ENCODE peak calls at places on chromosome 3, in seven cellular contexts. One of them, this sample, is unnamed.

GRCh38 chr3:4866841-4867240 is 112.4 kb upstream of the BHLHE40 start:
- DNase-seq in retinal pigment epithelial cell: peak; percentile 61
- DNase-seq in A549: peak; percentile 63
- DNase-seq in CD8-positive, alpha-beta T cell: no peak
- DNase-seq in epithelial cell of esophagus: peak; percentile 33
- DNase-seq in lower lobe of right lung: no peak
- DNase-seq in breast epithelium: no peak
- DNase-seq in this sample: no peak

GRCh38 chr3:170476291-170476690 is 57.6 kb downstream of the CLDN11 start:
- DNase-seq in retinal pigment epithelial cell: no peak
- DNase-seq in breast epithelium: no peak
- DNase-seq in lower lobe of right lung: no peak
- DNase-seq in A549: no peak
- DNase-seq in CD8-positive, alpha-beta T cell: no peak
- DNase-seq in epithelial cell of esophagus: peak; percentile 11
- DNase-seq in this sample: no peak

GRCh38 chr3:149452036-149452435 is 22.5 kb upstream of the TM4SF4 start:
- DNase-seq in A549: no peak
- DNase-seq in retinal pigment epithelial cell: no peak
- DNase-seq in lower lobe of right lung: no peak
- DNase-seq in breast epithelium: no peak
- DNase-seq in CD8-positive, alpha-beta T cell: no peak
- DNase-seq in epithelial cell of esophagus: no peak
- DNase-seq in this sample: no peak

GRCh38 chr3:157549498-157549897 is 46.3 kb upstream of the VEPH1 start:
- DNase-seq in CD8-positive, alpha-beta T cell: no peak
- DNase-seq in retinal pigment epithelial cell: no peak
- DNase-seq in epithelial cell of esophagus: no peak
- DNase-seq in A549: no peak
- DNase-seq in breast epithelium: no peak
- DNase-seq in lower lobe of right lung: no peak
- DNase-seq in this sample: no peak

GRCh38 chr3:188978772-188979171 is 193.0 kb upstream of the TPRG1 start:
- DNase-seq in epithelial cell of esophagus: peak; percentile 55
- DNase-seq in retinal pigment epithelial cell: no peak
- DNase-seq in CD8-positive, alpha-beta T cell: no peak
- DNase-seq in A549: peak; percentile 51
- DNase-seq in breast epithelium: no peak
- DNase-seq in lower lobe of right lung: no peak
- DNase-seq in this sample: peak; percentile 55

GRCh38 chr3:19155375-19155774 is 7.1 kb downstream of the KCNH8 start:
- DNase-seq in retinal pigment epithelial cell: no peak
- DNase-seq in breast epithelium: no peak
- DNase-seq in A549: no peak
- DNase-seq in epithelial cell of esophagus: no peak
- DNase-seq in lower lobe of right lung: no peak
- DNase-seq in CD8-positive, alpha-beta T cell: no peak
- DNase-seq in this sample: no peak

GRCh38 chr3:183226333-183226732 is 26.7 kb upstream of the B3GNT5 start:
- DNase-seq in retinal pigment epithelial cell: no peak
- DNase-seq in breast epithelium: no peak
- DNase-seq in CD8-positive, alpha-beta T cell: no peak
- DNase-seq in epithelial cell of esophagus: no peak
- DNase-seq in A549: no peak
- DNase-seq in lower lobe of right lung: no peak
- DNase-seq in this sample: no peak

GRCh38 chr3:14412831-14413380 is 10.5 kb downstream of the SLC6A6 start:
- DNase-seq in epithelial cell of esophagus: no peak
- DNase-seq in A549: no peak
- DNase-seq in CD8-positive, alpha-beta T cell: no peak
- DNase-seq in breast epithelium: no peak
- DNase-seq in retinal pigment epithelial cell: no peak
- DNase-seq in lower lobe of right lung: no peak
- DNase-seq in this sample: no peak

GRCh38 chr3:53030864-53031445 is 14.9 kb downstream of the SFMBT1 start:
- DNase-seq in breast epithelium: no peak
- DNase-seq in lower lobe of right lung: no peak
- DNase-seq in CD8-positive, alpha-beta T cell: peak; percentile 49
- DNase-seq in retinal pigment epithelial cell: no peak
- DNase-seq in epithelial cell of esophagus: peak; percentile 45
- DNase-seq in A549: no peak
- DNase-seq in this sample: no peak

GRCh38 chr3:167872941-167873340 is 137.4 kb downstream of the SERPINI1 start:
- DNase-seq in breast epithelium: no peak
- DNase-seq in lower lobe of right lung: no peak
- DNase-seq in A549: no peak
- DNase-seq in CD8-positive, alpha-beta T cell: no peak
- DNase-seq in epithelial cell of esophagus: no peak
- DNase-seq in retinal pigment epithelial cell: no peak
- DNase-seq in this sample: no peak

GRCh38 chr3:187802928-187803259 is 57.6 kb upstream of the BCL6 start:
- DNase-seq in epithelial cell of esophagus: no peak
- DNase-seq in retinal pigment epithelial cell: no peak
- DNase-seq in A549: no peak
- DNase-seq in breast epithelium: no peak
- DNase-seq in lower lobe of right lung: no peak
- DNase-seq in CD8-positive, alpha-beta T cell: no peak
- DNase-seq in this sample: no peak

GRCh38 chr3:64551697-64552096 is 136.1 kb downstream of the ADAMTS9 start:
- DNase-seq in epithelial cell of esophagus: no peak
- DNase-seq in retinal pigment epithelial cell: no peak
- DNase-seq in CD8-positive, alpha-beta T cell: no peak
- DNase-seq in breast epithelium: no peak
- DNase-seq in A549: peak; percentile 17
- DNase-seq in lower lobe of right lung: no peak
- DNase-seq in this sample: no peak

GRCh38 chr3:11567516-11568467 is 75.9 kb downstream of the VGLL4 start:
- DNase-seq in CD8-positive, alpha-beta T cell: no peak
- DNase-seq in retinal pigment epithelial cell: peak; percentile 81
- DNase-seq in epithelial cell of esophagus: peak; percentile 91
- DNase-seq in lower lobe of right lung: no peak
- DNase-seq in A549: peak; percentile 56
- DNase-seq in breast epithelium: no peak
- DNase-seq in this sample: peak; percentile 79

GRCh38 chr3:24965706-24966105 is 462.4 kb upstream of the RARB start:
- DNase-seq in retinal pigment epithelial cell: no peak
- DNase-seq in breast epithelium: no peak
- DNase-seq in epithelial cell of esophagus: no peak
- DNase-seq in CD8-positive, alpha-beta T cell: no peak
- DNase-seq in A549: no peak
- DNase-seq in lower lobe of right lung: no peak
- DNase-seq in this sample: no peak

GRCh38 chr3:100210777-100211145 is 50.0 kb upstream of the TBC1D23 start:
- DNase-seq in A549: no peak
- DNase-seq in breast epithelium: no peak
- DNase-seq in lower lobe of right lung: no peak
- DNase-seq in retinal pigment epithelial cell: no peak
- DNase-seq in CD8-positive, alpha-beta T cell: no peak
- DNase-seq in epithelial cell of esophagus: no peak
- DNase-seq in this sample: peak; percentile 23

GRCh38 chr3:163476179-163476578 is 1602.1 kb downstream of the SI start:
- DNase-seq in epithelial cell of esophagus: peak; percentile 16
- DNase-seq in retinal pigment epithelial cell: no peak
- DNase-seq in lower lobe of right lung: no peak
- DNase-seq in breast epithelium: no peak
- DNase-seq in A549: peak; percentile 7
- DNase-seq in CD8-positive, alpha-beta T cell: no peak
- DNase-seq in this sample: peak; percentile 19

GRCh38 chr3:126474498-126475410 is 937 bp downstream of the ZXDC start:
- DNase-seq in A549: peak; percentile 57
- DNase-seq in epithelial cell of esophagus: peak; percentile 39
- DNase-seq in CD8-positive, alpha-beta T cell: peak; percentile 24
- DNase-seq in retinal pigment epithelial cell: no peak
- DNase-seq in breast epithelium: no peak
- DNase-seq in lower lobe of right lung: peak; percentile 81
- DNase-seq in this sample: peak; percentile 34

GRCh38 chr3:170610321-170610884 is 24.5 kb upstream of the SLC7A14 start:
- DNase-seq in breast epithelium: no peak
- DNase-seq in epithelial cell of esophagus: peak; percentile 30
- DNase-seq in retinal pigment epithelial cell: no peak
- DNase-seq in lower lobe of right lung: no peak
- DNase-seq in A549: no peak
- DNase-seq in CD8-positive, alpha-beta T cell: no peak
- DNase-seq in this sample: no peak

DNA sequence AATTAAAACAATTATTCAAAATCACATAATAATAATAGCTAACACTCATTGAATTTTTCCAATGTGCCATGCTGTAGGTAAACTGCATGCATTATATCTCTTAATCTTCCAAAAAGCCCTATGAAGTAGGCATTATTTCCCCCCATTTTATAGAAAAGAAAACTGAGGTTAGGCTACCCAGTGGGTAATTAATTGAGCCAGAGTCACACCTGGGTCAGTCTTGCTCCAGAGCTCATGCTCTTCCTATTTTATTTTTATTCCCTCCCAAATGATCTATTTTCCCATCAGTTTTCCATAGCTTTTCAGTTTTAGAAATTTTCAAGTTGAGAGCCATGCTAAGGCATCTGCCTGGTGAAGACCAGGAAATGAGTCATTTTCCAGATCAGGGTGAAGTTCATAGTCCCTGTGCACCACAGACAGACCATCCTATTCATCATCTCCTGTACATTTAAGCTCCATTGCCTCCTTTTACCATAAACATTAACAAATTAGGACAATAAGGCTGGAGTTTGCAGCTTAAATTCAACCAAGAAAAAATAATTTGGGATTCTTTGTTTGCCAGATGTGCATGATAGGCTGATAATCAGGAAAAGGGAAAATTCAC is 417.3 kb downstream of the OTOL1 start:
- DNase-seq in A549: peak; percentile 36
- DNase-seq in lower lobe of right lung: no peak
- DNase-seq in retinal pigment epithelial cell: no peak
- DNase-seq in epithelial cell of esophagus: peak; percentile 41
- DNase-seq in breast epithelium: no peak
- DNase-seq in CD8-positive, alpha-beta T cell: no peak
- DNase-seq in this sample: peak; percentile 73
- H3K4me3 ChIP-seq in A549: no peak overlapping the region
- H3K4me3 ChIP-seq in lower lobe of right lung: no peak overlapping the region
- H3K4me3 ChIP-seq in retinal pigment epithelial cell: no peak overlapping the region
- H3K4me3 ChIP-seq in epithelial cell of esophagus: no peak overlapping the region
- H3K4me3 ChIP-seq in breast epithelium: no peak overlapping the region
- H3K4me3 ChIP-seq in CD8-positive, alpha-beta T cell: no peak overlapping the region
- H3K4me3 ChIP-seq in this sample: no peak overlapping the region

GRCh38 chr3:184562875-184563568 is 1.4 kb downstream of the EPHB3 start:
- DNase-seq in breast epithelium: no peak
- DNase-seq in lower lobe of right lung: no peak
- DNase-seq in CD8-positive, alpha-beta T cell: no peak
- DNase-seq in retinal pigment epithelial cell: no peak
- DNase-seq in epithelial cell of esophagus: no peak
- DNase-seq in A549: no peak
- DNase-seq in this sample: no peak
- H3K4me3 ChIP-seq in breast epithelium: peak overlapping the region; percentile 87
- H3K4me3 ChIP-seq in lower lobe of right lung: peak overlapping the region; percentile 66
- H3K4me3 ChIP-seq in CD8-positive, alpha-beta T cell: no peak overlapping the region
- H3K4me3 ChIP-seq in retinal pigment epithelial cell: no peak overlapping the region
- H3K4me3 ChIP-seq in epithelial cell of esophagus: peak overlapping the region; percentile 45
- H3K4me3 ChIP-seq in A549: no peak overlapping the region
- H3K4me3 ChIP-seq in this sample: no peak overlapping the region

DNA sequence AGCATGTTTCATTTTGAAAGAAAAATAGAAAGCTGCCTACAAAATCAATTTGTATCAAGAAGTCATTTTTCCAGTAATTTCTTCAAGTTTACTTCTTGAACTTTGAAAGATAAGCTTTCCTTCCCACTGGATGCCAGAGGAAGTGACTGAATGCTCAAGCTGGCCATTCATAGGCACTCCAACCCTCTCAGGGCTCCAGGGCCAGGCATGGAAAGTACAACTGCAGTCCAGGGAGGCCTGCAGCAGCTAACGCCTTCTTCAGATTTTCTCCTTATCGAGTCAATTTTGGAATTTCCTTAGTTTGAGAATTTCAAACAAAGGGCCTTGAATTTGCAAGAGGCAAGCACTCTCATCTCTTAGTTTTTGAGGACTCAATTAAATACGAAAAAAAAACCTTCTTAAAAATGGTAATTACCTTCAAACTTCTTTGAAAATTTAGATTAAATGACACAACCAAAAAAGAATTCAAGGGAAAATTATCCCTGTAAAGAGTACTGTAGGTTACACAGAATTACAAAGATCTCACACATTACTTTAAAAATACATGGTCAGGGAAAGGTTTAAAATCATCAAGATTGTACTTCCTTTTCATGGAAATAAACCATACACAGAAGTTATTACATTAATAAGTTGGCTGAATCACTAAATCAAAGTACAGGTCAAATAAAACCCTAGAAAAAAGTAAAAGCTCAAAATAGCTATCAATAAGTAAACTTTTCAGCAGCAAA is 2.5 kb downstream of the UBP1 start:
- DNase-seq in lower lobe of right lung: no peak
- DNase-seq in epithelial cell of esophagus: peak; percentile 55
- DNase-seq in CD8-positive, alpha-beta T cell: no peak
- DNase-seq in A549: peak; percentile 41
- DNase-seq in retinal pigment epithelial cell: peak; percentile 37
- DNase-seq in breast epithelium: no peak
- DNase-seq in this sample: peak; percentile 80
- H3K4me3 ChIP-seq in lower lobe of right lung: peak overlapping the region; percentile 91
- H3K4me3 ChIP-seq in epithelial cell of esophagus: peak overlapping the region; percentile 84
- H3K4me3 ChIP-seq in CD8-positive, alpha-beta T cell: peak overlapping the region; percentile 16
- H3K4me3 ChIP-seq in A549: peak overlapping the region; percentile 79
- H3K4me3 ChIP-seq in retinal pigment epithelial cell: peak overlapping the region; percentile 76
- H3K4me3 ChIP-seq in breast epithelium: peak overlapping the region; percentile 75
- H3K4me3 ChIP-seq in this sample: peak overlapping the region; percentile 94

GRCh38 chr3:71062037-71062919 is 521.2 kb downstream of the FOXP1 start:
- DNase-seq in lower lobe of right lung: no peak
- DNase-seq in A549: no peak
- DNase-seq in retinal pigment epithelial cell: no peak
- DNase-seq in breast epithelium: no peak
- DNase-seq in CD8-positive, alpha-beta T cell: no peak
- DNase-seq in epithelial cell of esophagus: peak; percentile 70
- DNase-seq in this sample: no peak
- H3K4me3 ChIP-seq in lower lobe of right lung: peak overlapping the region; percentile 65
- H3K4me3 ChIP-seq in A549: no peak overlapping the region
- H3K4me3 ChIP-seq in retinal pigment epithelial cell: peak overlapping the region; percentile 66
- H3K4me3 ChIP-seq in breast epithelium: peak overlapping the region; percentile 83
- H3K4me3 ChIP-seq in CD8-positive, alpha-beta T cell: peak overlapping the region; percentile 91
- H3K4me3 ChIP-seq in epithelial cell of esophagus: peak overlapping the region; percentile 4
- H3K4me3 ChIP-seq in this sample: peak overlapping the region; percentile 73

DNA sequence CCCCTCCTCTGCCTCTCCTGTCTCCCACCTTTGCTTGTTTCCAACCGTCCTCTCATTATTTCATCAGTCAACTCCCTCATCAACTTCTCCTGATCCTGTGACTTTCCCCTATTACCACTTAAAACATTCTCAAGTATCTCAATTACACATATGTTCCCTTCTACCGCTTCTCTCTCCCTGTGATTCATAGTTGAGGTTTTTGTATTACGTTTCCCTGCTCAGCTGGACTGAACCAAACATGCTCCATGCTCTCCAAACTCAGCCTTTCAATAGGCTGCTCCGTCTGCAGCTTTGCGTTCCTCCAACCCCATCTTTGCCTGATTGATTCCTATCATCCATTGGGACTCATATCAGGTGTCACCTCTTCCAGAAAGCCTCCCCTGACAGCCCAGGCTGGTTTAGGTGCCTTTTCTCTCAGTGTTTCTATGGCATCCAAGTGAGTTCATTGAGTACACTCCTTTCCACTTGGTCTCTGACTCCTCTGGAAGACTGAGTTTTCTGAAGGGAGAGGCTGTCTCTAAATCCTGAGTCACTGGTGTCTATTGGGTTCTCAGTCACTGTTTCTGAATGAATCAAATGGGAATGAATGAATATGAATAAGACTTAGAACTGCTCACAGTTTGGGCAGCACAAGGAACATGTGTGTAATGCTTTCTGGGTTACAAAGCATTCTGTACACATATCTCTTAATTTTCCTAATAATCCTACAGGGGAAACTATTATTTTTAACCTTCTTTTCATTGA is 56.4 kb downstream of the PLD1 start:
- DNase-seq in A549: no peak
- DNase-seq in breast epithelium: no peak
- DNase-seq in epithelial cell of esophagus: peak; percentile 94
- DNase-seq in retinal pigment epithelial cell: no peak
- DNase-seq in CD8-positive, alpha-beta T cell: no peak
- DNase-seq in lower lobe of right lung: no peak
- DNase-seq in this sample: peak; percentile 73
- H3K4me3 ChIP-seq in A549: no peak overlapping the region
- H3K4me3 ChIP-seq in breast epithelium: no peak overlapping the region
- H3K4me3 ChIP-seq in epithelial cell of esophagus: no peak overlapping the region
- H3K4me3 ChIP-seq in retinal pigment epithelial cell: no peak overlapping the region
- H3K4me3 ChIP-seq in CD8-positive, alpha-beta T cell: no peak overlapping the region
- H3K4me3 ChIP-seq in lower lobe of right lung: no peak overlapping the region
- H3K4me3 ChIP-seq in this sample: no peak overlapping the region

This sample was measured in brain microvascular endothelial cell.